ENCODE peak calls at places on chromosome 9, in five cellular contexts. S is IMR-90, O is fibroblast of lung, U is PC-3, X is heart left ventricle. M is an unnamed sample.

GRCh38 chr9:125337282-125337681 is 75.7 kb downstream of the GAPVD1 start:
- DNase-seq in S (no peak), O (no peak), U (no peak), X (no peak), M (no peak)

GRCh38 chr9:121529237-121529987 is 29.8 kb upstream of the GGTA1 start:
- DNase-seq in S (peak), U (peak), X (peak), O (peak), M (peak)

GRCh38 chr9:121720311-121720991 is 69.0 kb downstream of the DAB2IP start:
- DNase-seq in O (no peak), U (peak), S (no peak), X (no peak), M (no peak)

GRCh38 chr9:129558063-129558550 is 62.8 kb downstream of the C9orf50 start:
- DNase-seq in O (no peak), U (no peak), X (no peak), S (no peak), M (no peak)

GRCh38 chr9:32570262-32570661 is 2.7 kb downstream of the NDUFB6 start:
- DNase-seq in U (no peak), X (no peak), O (no peak), S (no peak), M (no peak)

GRCh38 chr9:76330034-76330433 is 64.2 kb downstream of the RFK start:
- DNase-seq in S (no peak), X (no peak), U (no peak), O (no peak), M (no peak)

GRCh38 chr9:110546411-110546871 is 33.1 kb downstream of the SVEP1 start:
- DNase-seq in X (peak), O (no peak), U (peak), S (peak), M (no peak)

GRCh38 chr9:14399736-14400657 is 86.1 kb upstream of the NFIB start:
- DNase-seq in X (no peak), U (no peak), S (no peak), O (no peak), M (no peak)

GRCh38 chr9:132006657-132007370 is 72.9 kb downstream of the MED27 start:
- DNase-seq in S (peak), O (peak), X (no peak), U (no peak), M (peak)

GRCh38 chr9:70004310-70004709 is 39.3 kb upstream of the MAMDC2 start:
- DNase-seq in U (no peak), O (peak), S (peak), X (no peak), M (peak)

GRCh38 chr9:111005711-111006482 is 32.4 kb downstream of the LPAR1 start:
- DNase-seq in O (no peak), U (no peak), X (no peak), S (peak), M (no peak)

GRCh38 chr9:95074632-95075269 is 242.8 kb downstream of the FANCC start:
- DNase-seq in O (no peak), S (no peak), U (no peak), X (no peak), M (no peak)

GRCh38 chr9:129237195-129237611 is 59.1 kb upstream of the IER5L start:
- DNase-seq in O (peak), X (peak), U (peak), S (peak), M (no peak)

GRCh38 chr9:78296208-78296892 is 575 bp upstream of the PSAT1 start:
- DNase-seq in U (peak), O (peak), X (peak), S (peak), M (no peak)

GRCh38 chr9:93261281-93261680 is 77.3 kb downstream of the WNK2 start:
- DNase-seq in S (no peak), U (no peak), O (no peak), X (no peak), M (no peak)

GRCh38 chr9:112378441-112379176 is 1.3 kb upstream of the HSDL2 start:
- DNase-seq in U (peak), S (no peak), X (peak), O (peak), M (no peak)

GRCh38 chr9:120348951-120349429 is 231.0 kb downstream of the CDK5RAP2 start:
- DNase-seq in X (peak), O (peak), S (peak), U (peak), M (no peak)

GRCh38 chr9:107707419-107707837 is 217.9 kb upstream of the KLF4 start:
- DNase-seq in X (no peak), O (peak), U (no peak), S (peak), M (peak)

GRCh38 chr9:76302947-76303550 is 91.2 kb downstream of the RFK start:
- DNase-seq in O (peak), U (peak), S (peak), X (no peak), M (no peak)

GRCh38 chr9:126705311-126705766 is 91.6 kb downstream of the LMX1B start:
- DNase-seq in X (peak), S (peak), U (peak), O (peak), M (no peak)
- H3K4me3 ChIP-seq in X (peak), S (no peak), U (peak), O (peak), M (peak)

GRCh38 chr9:113410207-113411158 is at the start of the genes C9orf43 and POLE3:
- DNase-seq in X (peak), O (peak), S (peak), U (peak), M (peak)

GRCh38 chr9:113409481-113409880 is 994 bp downstream of the POLE3 start:
- DNase-seq in U (no peak), S (no peak), O (peak), X (no peak), M (no peak)

GRCh38 chr9:113409883-113410206 is 630 bp downstream of the POLE3 start:
- DNase-seq in O (no peak), S (no peak), U (no peak), X (no peak), M (no peak)
- H3K4me3 ChIP-seq in O (peak), S (peak), U (peak), X (peak), M (peak)

GRCh38 chr9:19522558-19522957 is 113.7 kb downstream of the ACER2 start:
- DNase-seq in O (no peak), U (no peak), X (no peak), S (no peak), M (no peak)

GRCh38 chr9:19516348-19516747 is 107.5 kb downstream of the ACER2 start:
- DNase-seq in X (no peak), O (no peak), U (no peak), S (no peak), M (no peak)

GRCh38 chr9:19517202-19517942 is 108.6 kb downstream of the ACER2 start:
- DNase-seq in O (no peak), X (no peak), U (peak), S (no peak), M (no peak)

DNA sequence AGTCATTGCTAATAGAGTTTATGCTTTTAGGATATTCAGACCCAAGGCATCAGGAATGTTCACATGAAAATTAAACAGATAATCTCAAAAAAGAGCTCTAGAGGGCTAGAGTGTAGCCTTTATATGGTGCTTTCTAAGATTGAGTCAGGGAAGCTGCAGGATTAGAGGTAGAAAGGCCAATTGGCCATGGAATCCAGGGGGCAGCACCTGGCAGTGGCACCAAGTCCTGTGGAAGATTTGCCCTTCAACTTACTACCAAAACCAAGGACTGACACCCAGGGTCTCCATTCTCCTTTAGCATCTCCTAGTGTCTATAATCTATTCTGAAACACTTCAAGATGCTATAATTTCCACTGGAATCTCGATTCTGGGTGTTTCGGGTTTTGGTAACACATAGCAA is 112.4 kb downstream of the ACER2 start:
- DNase-seq in O (no peak), X (no peak), S (no peak), U (no peak), M (no peak)
- H3K4me3 ChIP-seq in O (no peak), X (no peak), S (no peak), U (no peak), M (no peak)

DNA sequence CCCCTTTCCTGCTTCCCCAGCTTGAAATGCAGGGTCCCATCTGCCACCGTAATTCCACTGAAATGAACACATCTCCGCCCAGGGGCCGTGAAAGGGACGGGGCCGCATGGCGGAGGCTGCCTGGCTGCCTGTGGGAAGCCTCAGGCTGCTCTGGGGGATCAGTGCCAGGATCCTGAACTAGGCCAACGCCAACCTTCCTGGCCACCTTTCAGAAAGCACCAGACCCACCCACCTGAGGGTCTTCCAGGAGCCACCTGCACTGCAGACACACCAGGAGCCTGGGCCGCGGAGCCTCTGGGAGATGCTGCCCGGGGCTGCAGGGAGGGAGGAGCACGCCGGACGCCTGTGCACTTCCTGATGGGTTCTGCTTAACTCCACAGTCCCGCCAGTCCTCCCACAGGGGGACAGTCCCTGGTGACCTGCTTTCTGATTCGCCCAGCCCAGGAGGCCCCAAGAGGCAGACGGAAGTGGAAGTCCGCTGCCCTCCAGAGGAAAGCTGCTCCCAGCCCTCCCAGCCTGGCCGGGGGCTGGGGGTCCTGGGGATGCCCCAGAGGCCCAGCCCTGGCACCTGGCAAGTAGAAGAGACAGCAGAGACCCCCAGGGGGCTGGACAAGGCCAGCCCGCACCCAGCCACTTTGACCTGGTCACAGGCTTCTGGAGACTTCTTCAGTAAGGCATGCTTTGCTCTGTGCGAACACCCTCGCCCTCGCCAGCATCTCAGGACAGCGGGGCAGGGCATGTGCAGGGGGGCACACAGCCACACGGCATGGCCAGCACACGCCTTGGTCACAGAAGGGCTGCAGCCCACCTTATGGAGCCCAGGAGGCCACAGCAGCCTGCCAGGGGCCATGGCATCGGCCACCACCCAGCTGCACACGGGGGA is at the start of gene CARD9:
- DNase-seq in S (no peak), U (no peak), O (no peak), X (peak), M (no peak)
- H3K4me3 ChIP-seq in S (no peak), U (no peak), O (no peak), X (peak), M (no peak)

GRCh38 chr9:35729101-35729500 is 2.9 kb downstream of the TLN1 start:
- DNase-seq in S (peak), U (no peak), O (no peak), X (peak), M (no peak)

GRCh38 chr9:35730486-35730854 is 1.5 kb downstream of the TLN1 start:
- DNase-seq in U (no peak), X (no peak), O (no peak), S (no peak), M (no peak)

GRCh38 chr9:35731415-35732184 is 395 bp downstream of the TLN1 start:
- DNase-seq in U (no peak), X (no peak), O (no peak), S (no peak), M (no peak)

GRCh38 chr9:35728041-35728971 is 3.7 kb downstream of the TLN1 start:
- DNase-seq in U (peak), O (peak), S (peak), X (peak), M (peak)

DNA sequence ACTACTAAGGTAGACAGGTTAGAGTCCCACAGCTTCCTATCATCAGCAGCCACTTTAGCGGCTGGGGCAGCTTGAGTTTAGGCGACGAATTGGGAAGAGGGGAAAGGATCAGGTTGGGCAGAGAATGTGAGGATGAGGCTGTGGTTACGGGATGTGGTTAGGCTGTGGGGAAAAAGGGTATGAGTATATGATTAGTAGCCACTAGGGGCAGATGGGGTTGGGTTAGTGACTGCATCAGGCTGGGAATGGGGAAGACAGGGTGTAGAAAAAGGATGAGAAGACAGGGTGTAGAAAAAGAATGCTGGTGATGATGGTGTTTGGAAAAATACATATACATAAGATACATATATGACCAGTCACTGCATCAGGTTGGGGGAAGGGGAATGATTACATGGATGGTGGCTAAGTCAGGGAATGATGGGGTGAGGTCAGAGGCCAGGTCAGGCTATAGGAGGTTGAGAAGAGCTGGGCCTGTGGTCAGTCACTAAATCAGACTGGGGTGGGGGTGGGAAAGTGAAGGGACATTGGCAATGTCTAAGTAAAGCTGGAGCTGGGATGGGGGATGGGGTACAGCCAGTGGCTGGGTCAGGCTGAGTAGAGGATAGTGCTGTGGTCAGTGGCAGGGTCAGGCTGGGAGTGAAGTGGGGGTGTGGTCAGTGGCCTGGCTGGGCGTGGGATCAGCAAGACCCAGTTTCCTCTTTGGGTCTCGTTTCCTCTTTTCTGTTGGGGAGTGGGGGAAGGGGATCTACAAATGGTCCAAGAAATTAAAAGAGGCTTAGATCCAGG is 2.1 kb downstream of the TLN1 start:
- DNase-seq in S (peak), U (peak), O (peak), X (peak), M (peak)
- H3K4me3 ChIP-seq in S (peak), U (peak), O (peak), X (peak), M (peak)

GRCh38 chr9:18296702-18297531 is 177.0 kb upstream of the ADAMTSL1 start:
- DNase-seq in U (no peak), X (no peak), S (peak), O (peak), M (no peak)
- H3K4me3 ChIP-seq in U (no peak), X (no peak), S (no peak), O (no peak), M (no peak)

GRCh38 chr9:1939466-1939865 is 75.7 kb upstream of the SMARCA2 start:
- DNase-seq in X (no peak), U (no peak), S (no peak), O (no peak), M (no peak)
- H3K4me3 ChIP-seq in X (no peak), U (no peak), S (no peak), O (no peak), M (no peak)

DNA sequence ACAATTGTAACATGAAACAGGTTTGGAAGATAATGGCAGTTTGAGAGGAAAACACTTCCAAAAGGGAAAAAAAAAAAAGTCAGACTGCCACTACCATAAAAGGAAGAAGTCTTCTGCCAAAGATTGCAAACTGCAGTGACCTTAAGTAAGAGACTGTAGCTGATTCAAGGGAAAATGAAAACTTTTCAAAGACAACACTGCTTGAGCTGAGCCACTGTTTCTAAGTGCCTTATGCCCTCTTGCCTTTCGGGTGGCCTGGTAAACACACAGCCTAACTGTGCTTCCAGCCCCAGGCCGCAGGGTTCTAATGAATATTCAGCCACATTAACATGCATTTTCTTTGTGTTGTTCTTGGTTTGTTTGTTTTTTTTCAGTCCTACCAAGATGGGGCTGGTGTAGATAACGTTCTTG is 354.6 kb downstream of the BNC2 start:
- DNase-seq in O (peak), X (no peak), S (peak), U (no peak), M (no peak)
- H3K4me3 ChIP-seq in O (no peak), X (no peak), S (no peak), U (no peak), M (no peak)

DNA sequence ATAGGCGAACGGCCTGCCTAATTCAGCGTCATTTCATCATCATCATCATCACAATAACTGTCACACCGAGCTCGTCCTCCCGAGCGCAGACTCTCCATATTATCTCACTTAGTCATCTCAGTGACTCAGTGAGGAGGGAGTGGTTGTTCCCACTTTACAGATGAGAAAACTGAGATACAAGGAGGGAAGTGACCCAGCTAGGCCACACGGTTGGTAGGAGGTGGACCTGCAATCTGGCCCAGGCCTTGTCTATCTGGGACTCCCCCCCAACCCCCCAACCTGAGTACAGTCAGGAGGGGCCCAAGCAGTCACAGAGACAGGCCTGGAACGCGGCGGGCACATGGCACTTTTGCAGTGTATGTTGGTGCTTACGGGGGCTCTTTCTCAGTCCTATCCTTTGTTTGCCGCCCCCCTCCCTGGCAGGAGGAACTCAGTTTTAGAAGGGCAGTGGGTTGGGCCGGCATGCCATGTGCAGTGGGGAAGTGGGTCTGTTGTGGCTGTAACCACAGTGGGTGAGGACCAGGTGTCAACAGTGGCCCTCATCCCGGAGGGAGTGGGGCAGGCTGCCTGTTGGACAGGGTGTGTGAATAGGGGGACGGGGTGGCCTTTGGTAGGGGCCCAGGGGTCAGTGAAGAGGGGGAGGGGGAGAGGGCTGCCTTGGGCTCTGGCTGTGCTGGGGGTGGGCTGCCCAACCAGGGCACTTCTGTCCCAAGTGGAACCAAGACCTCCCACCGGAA is 1.7 kb upstream of the RXRA start:
- DNase-seq in S (peak), O (peak), U (peak), X (peak), M (no peak)
- H3K4me3 ChIP-seq in S (no peak), O (peak), U (peak), X (peak), M (peak)